ENCODE peak calls at places on chromosomes 6 and 20, in six cellular contexts. One of them, this sample, is unnamed.

GRCh38 chr20:21101453-21102251 is 4.5 kb downstream of the LINC00237 start:
- DNase-seq in CD8-positive, alpha-beta memory T cell: no peak
- DNase-seq in naive B cell: peak; percentile 10
- DNase-seq in GM13977: peak; percentile 38
- DNase-seq in cardiac muscle cell: no peak
- DNase-seq in nephron progenitor cell: peak; percentile 47
- DNase-seq in this sample: no peak

GRCh38 chr20:38260378-38261053 is at the start of gene KIAA1755:
- DNase-seq in CD8-positive, alpha-beta memory T cell: no peak
- DNase-seq in naive B cell: no peak
- DNase-seq in GM13977: no peak
- DNase-seq in cardiac muscle cell: peak; percentile 8
- DNase-seq in nephron progenitor cell: peak; percentile 46
- DNase-seq in this sample: no peak

GRCh38 chr6:158605266-158605878 is 39.2 kb downstream of the DYNLT1 start:
- DNase-seq in CD8-positive, alpha-beta memory T cell: peak; percentile 41
- DNase-seq in naive B cell: peak; percentile 38
- DNase-seq in GM13977: peak; percentile 79
- DNase-seq in cardiac muscle cell: peak; percentile 76
- DNase-seq in nephron progenitor cell: peak; percentile 72
- DNase-seq in this sample: peak; percentile 84

GRCh38 chr6:135880066-135880972 is 28.8 kb downstream of the PDE7B start:
- DNase-seq in CD8-positive, alpha-beta memory T cell: peak; percentile 75
- DNase-seq in naive B cell: peak; percentile 72
- DNase-seq in GM13977: peak; percentile 37
- DNase-seq in cardiac muscle cell: no peak
- DNase-seq in nephron progenitor cell: no peak
- DNase-seq in this sample: no peak

GRCh38 chr6:113328886-113329381 is 528.2 kb upstream of the MARCKS start:
- DNase-seq in CD8-positive, alpha-beta memory T cell: no peak
- DNase-seq in naive B cell: no peak
- DNase-seq in GM13977: no peak
- DNase-seq in cardiac muscle cell: no peak
- DNase-seq in nephron progenitor cell: no peak
- DNase-seq in this sample: no peak

GRCh38 chr20:59738851-59739250 is 134.5 kb downstream of the PHACTR3 start:
- DNase-seq in CD8-positive, alpha-beta memory T cell: no peak
- DNase-seq in naive B cell: no peak
- DNase-seq in GM13977: no peak
- DNase-seq in cardiac muscle cell: no peak
- DNase-seq in nephron progenitor cell: no peak
- DNase-seq in this sample: no peak

GRCh38 chr6:41577865-41578713 is 31.9 kb downstream of the FOXP4 start:
- DNase-seq in CD8-positive, alpha-beta memory T cell: no peak
- DNase-seq in naive B cell: no peak
- DNase-seq in GM13977: no peak
- DNase-seq in cardiac muscle cell: peak; percentile 57
- DNase-seq in nephron progenitor cell: peak; percentile 62
- DNase-seq in this sample: peak; percentile 53

GRCh38 chr6:169288591-169288990 is 34.9 kb upstream of the THBS2 start:
- DNase-seq in CD8-positive, alpha-beta memory T cell: no peak
- DNase-seq in naive B cell: no peak
- DNase-seq in GM13977: no peak
- DNase-seq in cardiac muscle cell: no peak
- DNase-seq in nephron progenitor cell: no peak
- DNase-seq in this sample: no peak

GRCh38 chr6:155085582-155086253 is 90.6 kb downstream of the TIAM2 start:
- DNase-seq in CD8-positive, alpha-beta memory T cell: no peak
- DNase-seq in naive B cell: no peak
- DNase-seq in GM13977: no peak
- DNase-seq in cardiac muscle cell: peak; percentile 50
- DNase-seq in nephron progenitor cell: no peak
- DNase-seq in this sample: no peak

GRCh38 chr6:39388526-39389371 is 66.2 kb upstream of the KCNK16 start:
- DNase-seq in CD8-positive, alpha-beta memory T cell: no peak
- DNase-seq in naive B cell: no peak
- DNase-seq in GM13977: no peak
- DNase-seq in cardiac muscle cell: no peak
- DNase-seq in nephron progenitor cell: no peak
- DNase-seq in this sample: no peak

GRCh38 chr6:105326838-105327745 is 75.8 kb downstream of the PREP start:
- DNase-seq in CD8-positive, alpha-beta memory T cell: no peak
- DNase-seq in naive B cell: no peak
- DNase-seq in GM13977: no peak
- DNase-seq in cardiac muscle cell: no peak
- DNase-seq in nephron progenitor cell: no peak
- DNase-seq in this sample: no peak

GRCh38 chr6:17574871-17575560 is 25.1 kb upstream of the FAM8A1 start:
- DNase-seq in CD8-positive, alpha-beta memory T cell: no peak
- DNase-seq in naive B cell: no peak
- DNase-seq in GM13977: no peak
- DNase-seq in cardiac muscle cell: no peak
- DNase-seq in nephron progenitor cell: no peak
- DNase-seq in this sample: no peak

GRCh38 chr6:13485923-13486557 is 1.4 kb downstream of the GFOD1 start:
- DNase-seq in CD8-positive, alpha-beta memory T cell: no peak
- DNase-seq in naive B cell: peak; percentile 27
- DNase-seq in GM13977: peak; percentile 73
- DNase-seq in cardiac muscle cell: peak; percentile 53
- DNase-seq in nephron progenitor cell: peak; percentile 42
- DNase-seq in this sample: no peak

GRCh38 chr6:5305968-5306626 is 44.8 kb downstream of the FARS2 start:
- DNase-seq in CD8-positive, alpha-beta memory T cell: no peak
- DNase-seq in naive B cell: no peak
- DNase-seq in GM13977: no peak
- DNase-seq in cardiac muscle cell: no peak
- DNase-seq in nephron progenitor cell: peak; percentile 57
- DNase-seq in this sample: no peak

GRCh38 chr6:147156218-147156617 is 48.0 kb upstream of the STXBP5 start:
- DNase-seq in CD8-positive, alpha-beta memory T cell: no peak
- DNase-seq in naive B cell: no peak
- DNase-seq in GM13977: no peak
- DNase-seq in cardiac muscle cell: no peak
- DNase-seq in nephron progenitor cell: no peak
- DNase-seq in this sample: no peak

GRCh38 chr20:568865-569415 is 25.4 kb upstream of the CSNK2A1 start:
- DNase-seq in CD8-positive, alpha-beta memory T cell: no peak
- DNase-seq in naive B cell: no peak
- DNase-seq in GM13977: no peak
- DNase-seq in cardiac muscle cell: no peak
- DNase-seq in nephron progenitor cell: no peak
- DNase-seq in this sample: no peak

GRCh38 chr6:150898390-150899170 is 33.1 kb downstream of the MTHFD1L start:
- DNase-seq in CD8-positive, alpha-beta memory T cell: no peak
- DNase-seq in naive B cell: no peak
- DNase-seq in GM13977: no peak
- DNase-seq in cardiac muscle cell: no peak
- DNase-seq in nephron progenitor cell: no peak
- DNase-seq in this sample: no peak

GRCh38 chr6:125639621-125640020 is 109.8 kb upstream of the HEY2 start:
- DNase-seq in CD8-positive, alpha-beta memory T cell: no peak
- DNase-seq in naive B cell: no peak
- DNase-seq in GM13977: no peak
- DNase-seq in cardiac muscle cell: no peak
- DNase-seq in nephron progenitor cell: no peak
- DNase-seq in this sample: no peak

GRCh38 chr6:145948328-145948727 is 15.8 kb downstream of the SHPRH start:
- DNase-seq in CD8-positive, alpha-beta memory T cell: no peak
- DNase-seq in naive B cell: no peak
- DNase-seq in GM13977: no peak
- DNase-seq in cardiac muscle cell: no peak
- DNase-seq in nephron progenitor cell: no peak
- DNase-seq in this sample: no peak